ENCODE peak calls at places on chromosomes 13 and 19, in nine cellular contexts. One of them, this sample, is unnamed.
A peak's percentile ranks its signal among the peaks of the same experiment; 100 is the strongest.

GRCh38 chr19:32404213-32404938 is 1.2 kb upstream of the DPY19L3 start:
- DNase-seq in uterus: no peak
- DNase-seq in gastrocnemius medialis: no peak
- DNase-seq in esophagus squamous epithelium: no peak
- DNase-seq in ovary: peak; percentile 37
- DNase-seq in Peyer's patch: no peak
- DNase-seq in stomach: no peak
- DNase-seq in lower leg skin: no peak
- DNase-seq in IMR-90: no peak
- DNase-seq in this sample: no peak

GRCh38 chr13:28528848-28529247 is 33.9 kb upstream of the FLT1 start:
- DNase-seq in IMR-90: no peak
- DNase-seq in gastrocnemius medialis: no peak
- DNase-seq in lower leg skin: no peak
- DNase-seq in Peyer's patch: peak; percentile 67
- DNase-seq in uterus: no peak
- DNase-seq in ovary: no peak
- DNase-seq in esophagus squamous epithelium: no peak
- DNase-seq in stomach: no peak
- DNase-seq in this sample: no peak

GRCh38 chr19:40150170-40150569 is 41.1 kb upstream of the MAP3K10 start:
- DNase-seq in gastrocnemius medialis: no peak
- DNase-seq in uterus: no peak
- DNase-seq in Peyer's patch: no peak
- DNase-seq in esophagus squamous epithelium: no peak
- DNase-seq in stomach: no peak
- DNase-seq in lower leg skin: peak; percentile 29
- DNase-seq in ovary: no peak
- DNase-seq in IMR-90: peak; percentile 15
- DNase-seq in this sample: no peak

GRCh38 chr19:37551123-37551993 is 43.2 kb downstream of the ZNF571 start:
- DNase-seq in esophagus squamous epithelium: no peak
- DNase-seq in gastrocnemius medialis: no peak
- DNase-seq in stomach: no peak
- DNase-seq in uterus: no peak
- DNase-seq in ovary: no peak
- DNase-seq in lower leg skin: no peak
- DNase-seq in IMR-90: peak; percentile 44
- DNase-seq in Peyer's patch: peak; percentile 55
- DNase-seq in this sample: no peak

GRCh38 chr19:5035105-5035761 is 66.3 kb downstream of the KDM4B start:
- DNase-seq in stomach: no peak
- DNase-seq in Peyer's patch: no peak
- DNase-seq in gastrocnemius medialis: no peak
- DNase-seq in lower leg skin: no peak
- DNase-seq in ovary: peak; percentile 62
- DNase-seq in IMR-90: no peak
- DNase-seq in esophagus squamous epithelium: no peak
- DNase-seq in uterus: no peak
- DNase-seq in this sample: no peak

GRCh38 chr13:51734786-51735185 is 69.2 kb downstream of the DHRS12 start:
- DNase-seq in esophagus squamous epithelium: no peak
- DNase-seq in stomach: no peak
- DNase-seq in lower leg skin: no peak
- DNase-seq in uterus: no peak
- DNase-seq in Peyer's patch: no peak
- DNase-seq in IMR-90: peak; percentile 50
- DNase-seq in gastrocnemius medialis: no peak
- DNase-seq in ovary: no peak
- DNase-seq in this sample: no peak

GRCh38 chr13:96020155-96020575 is 33.0 kb downstream of the UGGT2 start:
- DNase-seq in gastrocnemius medialis: no peak
- DNase-seq in Peyer's patch: peak; percentile 57
- DNase-seq in esophagus squamous epithelium: no peak
- DNase-seq in IMR-90: peak; percentile 67
- DNase-seq in lower leg skin: peak; percentile 20
- DNase-seq in ovary: no peak
- DNase-seq in stomach: peak; percentile 49
- DNase-seq in uterus: no peak
- DNase-seq in this sample: no peak

GRCh38 chr19:4656102-4656501 is 14.0 kb downstream of the MYDGF start:
- DNase-seq in lower leg skin: no peak
- DNase-seq in stomach: no peak
- DNase-seq in ovary: no peak
- DNase-seq in Peyer's patch: no peak
- DNase-seq in esophagus squamous epithelium: no peak
- DNase-seq in gastrocnemius medialis: no peak
- DNase-seq in uterus: no peak
- DNase-seq in IMR-90: no peak
- DNase-seq in this sample: no peak

GRCh38 chr19:17304386-17305047 is 1.2 kb upstream of the MRPL34 start:
- DNase-seq in IMR-90: no peak
- DNase-seq in ovary: peak; percentile 56
- DNase-seq in lower leg skin: no peak
- DNase-seq in uterus: no peak
- DNase-seq in esophagus squamous epithelium: no peak
- DNase-seq in stomach: no peak
- DNase-seq in gastrocnemius medialis: no peak
- DNase-seq in Peyer's patch: no peak
- DNase-seq in this sample: peak; percentile 61

GRCh38 chr19:54674021-54674617 is 11.3 kb downstream of the LILRB4 start:
- DNase-seq in esophagus squamous epithelium: no peak
- DNase-seq in Peyer's patch: no peak
- DNase-seq in IMR-90: no peak
- DNase-seq in gastrocnemius medialis: no peak
- DNase-seq in stomach: no peak
- DNase-seq in lower leg skin: no peak
- DNase-seq in uterus: no peak
- DNase-seq in ovary: no peak
- DNase-seq in this sample: no peak

GRCh38 chr19:1027020-1027952 is 878 bp downstream of the CNN2 start:
- DNase-seq in ovary: no peak
- DNase-seq in stomach: no peak
- DNase-seq in gastrocnemius medialis: no peak
- DNase-seq in IMR-90: no peak
- DNase-seq in Peyer's patch: no peak
- DNase-seq in lower leg skin: no peak
- DNase-seq in esophagus squamous epithelium: no peak
- DNase-seq in uterus: no peak
- DNase-seq in this sample: no peak

GRCh38 chr19:54470991-54471782 is 1.9 kb downstream of the CDC42EP5 start:
- DNase-seq in gastrocnemius medialis: no peak
- DNase-seq in ovary: peak; percentile 41
- DNase-seq in uterus: no peak
- DNase-seq in lower leg skin: no peak
- DNase-seq in stomach: peak; percentile 62
- DNase-seq in Peyer's patch: no peak
- DNase-seq in IMR-90: no peak
- DNase-seq in esophagus squamous epithelium: no peak
- DNase-seq in this sample: no peak

GRCh38 chr19:55667006-55667381 is 8.0 kb upstream of the EPN1 start:
- DNase-seq in lower leg skin: no peak
- DNase-seq in stomach: no peak
- DNase-seq in gastrocnemius medialis: no peak
- DNase-seq in uterus: no peak
- DNase-seq in ovary: no peak
- DNase-seq in Peyer's patch: no peak
- DNase-seq in esophagus squamous epithelium: no peak
- DNase-seq in IMR-90: no peak
- DNase-seq in this sample: no peak

GRCh38 chr13:58884353-58884752 is 1252.8 kb downstream of the PCDH17 start:
- DNase-seq in uterus: no peak
- DNase-seq in IMR-90: no peak
- DNase-seq in stomach: no peak
- DNase-seq in Peyer's patch: no peak
- DNase-seq in lower leg skin: no peak
- DNase-seq in gastrocnemius medialis: no peak
- DNase-seq in ovary: no peak
- DNase-seq in esophagus squamous epithelium: no peak
- DNase-seq in this sample: no peak

GRCh38 chr19:43784251-43784980 is 3.6 kb upstream of the KCNN4 start:
- DNase-seq in Peyer's patch: peak; percentile 82
- DNase-seq in stomach: peak; percentile 62
- DNase-seq in uterus: no peak
- DNase-seq in gastrocnemius medialis: no peak
- DNase-seq in IMR-90: peak; percentile 85
- DNase-seq in lower leg skin: no peak
- DNase-seq in ovary: no peak
- DNase-seq in esophagus squamous epithelium: no peak
- DNase-seq in this sample: no peak

GRCh38 chr13:40059540-40060232 is 404.2 kb downstream of the COG6 start:
- DNase-seq in IMR-90: no peak
- DNase-seq in gastrocnemius medialis: no peak
- DNase-seq in Peyer's patch: no peak
- DNase-seq in ovary: no peak
- DNase-seq in uterus: no peak
- DNase-seq in esophagus squamous epithelium: no peak
- DNase-seq in stomach: no peak
- DNase-seq in lower leg skin: no peak
- DNase-seq in this sample: no peak

GRCh38 chr13:48818495-48818961 is 157.2 kb upstream of the FNDC3A start:
- DNase-seq in gastrocnemius medialis: no peak
- DNase-seq in Peyer's patch: no peak
- DNase-seq in ovary: no peak
- DNase-seq in lower leg skin: peak; percentile 40
- DNase-seq in uterus: no peak
- DNase-seq in stomach: no peak
- DNase-seq in esophagus squamous epithelium: no peak
- DNase-seq in IMR-90: peak; percentile 98
- DNase-seq in this sample: no peak

DNA sequence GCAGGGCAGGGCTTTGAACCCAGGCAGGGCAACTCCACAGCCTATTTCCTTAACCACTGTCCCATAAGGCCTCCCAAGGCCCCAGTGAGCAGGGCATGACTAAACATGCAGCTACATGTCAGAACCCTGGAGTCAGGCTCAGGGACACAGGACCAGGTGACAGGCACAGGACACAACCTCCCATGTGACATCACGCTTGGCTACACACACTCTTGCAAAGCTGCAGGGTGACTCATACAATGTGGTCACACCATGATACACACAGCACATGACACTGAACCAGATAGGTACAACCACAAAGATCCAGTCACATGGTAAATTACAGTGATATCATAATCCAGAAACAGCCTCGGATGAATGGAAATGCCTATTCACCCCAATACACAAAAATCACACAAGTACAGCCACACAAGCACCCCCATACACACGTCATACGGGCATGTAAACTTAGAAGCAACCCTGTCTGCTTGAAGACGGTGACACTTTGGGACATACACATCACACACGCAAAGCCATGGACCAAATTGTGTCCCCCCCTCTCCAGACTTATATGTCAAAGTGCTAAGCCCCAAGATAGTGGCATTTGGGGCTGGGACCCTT is 14.5 kb downstream of the KLK4 start:
- DNase-seq in IMR-90: peak; percentile 65
- DNase-seq in esophagus squamous epithelium: no peak
- DNase-seq in uterus: no peak
- DNase-seq in Peyer's patch: peak; percentile 86
- DNase-seq in gastrocnemius medialis: no peak
- DNase-seq in ovary: no peak
- DNase-seq in stomach: no peak
- DNase-seq in lower leg skin: peak; percentile 63
- DNase-seq in this sample: peak; percentile 32
- TF ChIP-seq POLR2A in IMR-90: no peak
- TF ChIP-seq POLR2A in esophagus squamous epithelium: no peak
- TF ChIP-seq POLR2A in uterus: no peak
- TF ChIP-seq POLR2A in Peyer's patch: no peak
- TF ChIP-seq POLR2A in gastrocnemius medialis: no peak
- TF ChIP-seq POLR2A in ovary: no peak
- TF ChIP-seq POLR2A in stomach: no peak
- TF ChIP-seq POLR2A in lower leg skin: no peak
- TF ChIP-seq POLR2A in this sample: no peak

DNA sequence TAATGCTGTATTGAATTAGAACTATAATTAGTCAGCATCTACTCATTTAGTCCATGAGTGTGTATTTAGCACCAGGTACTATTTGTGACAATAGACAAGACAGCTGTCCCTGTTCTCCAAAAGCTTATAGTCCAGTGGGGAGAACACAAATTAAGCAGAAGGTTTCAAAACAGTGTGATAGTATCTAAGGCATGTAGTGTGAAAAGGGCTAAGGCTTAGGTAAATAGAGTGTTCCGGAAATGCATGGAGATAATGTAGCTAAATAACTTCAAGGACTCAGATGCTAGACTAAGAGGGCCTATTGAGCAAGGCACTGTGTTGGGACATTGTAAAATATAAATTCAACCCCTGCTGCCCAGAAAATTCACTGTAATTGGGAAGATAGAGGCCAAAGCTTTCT is 144.1 kb upstream of the MIR17HG start:
- DNase-seq in gastrocnemius medialis: no peak
- DNase-seq in uterus: no peak
- DNase-seq in Peyer's patch: no peak
- DNase-seq in stomach: no peak
- DNase-seq in IMR-90: no peak
- DNase-seq in esophagus squamous epithelium: no peak
- DNase-seq in ovary: no peak
- DNase-seq in lower leg skin: no peak
- DNase-seq in this sample: no peak
- H3K4me3 ChIP-seq in gastrocnemius medialis: no peak overlapping the region
- H3K4me3 ChIP-seq in uterus: no peak overlapping the region
- H3K4me3 ChIP-seq in Peyer's patch: no peak overlapping the region
- H3K4me3 ChIP-seq in stomach: no peak overlapping the region
- H3K4me3 ChIP-seq in IMR-90: no peak overlapping the region
- H3K4me3 ChIP-seq in esophagus squamous epithelium: no peak overlapping the region
- H3K4me3 ChIP-seq in ovary: no peak overlapping the region
- H3K4me3 ChIP-seq in lower leg skin: no peak overlapping the region
- H3K4me3 ChIP-seq in this sample: no peak overlapping the region

GRCh38 chr19:49492573-49493411 is 3.4 kb upstream of the RPS11 start:
- DNase-seq in lower leg skin: no peak
- DNase-seq in uterus: no peak
- DNase-seq in stomach: no peak
- DNase-seq in Peyer's patch: no peak
- DNase-seq in esophagus squamous epithelium: no peak
- DNase-seq in gastrocnemius medialis: no peak
- DNase-seq in ovary: no peak
- DNase-seq in IMR-90: peak; percentile 27
- DNase-seq in this sample: no peak
- TF ChIP-seq POLR2A in lower leg skin: no peak
- TF ChIP-seq POLR2A in uterus: no peak
- TF ChIP-seq POLR2A in stomach: no peak
- TF ChIP-seq POLR2A in Peyer's patch: no peak
- TF ChIP-seq POLR2A in esophagus squamous epithelium: no peak
- TF ChIP-seq POLR2A in gastrocnemius medialis: no peak
- TF ChIP-seq POLR2A in ovary: no peak
- TF ChIP-seq POLR2A in IMR-90: peak; percentile 77
- TF ChIP-seq POLR2A in this sample: no peak

DNA sequence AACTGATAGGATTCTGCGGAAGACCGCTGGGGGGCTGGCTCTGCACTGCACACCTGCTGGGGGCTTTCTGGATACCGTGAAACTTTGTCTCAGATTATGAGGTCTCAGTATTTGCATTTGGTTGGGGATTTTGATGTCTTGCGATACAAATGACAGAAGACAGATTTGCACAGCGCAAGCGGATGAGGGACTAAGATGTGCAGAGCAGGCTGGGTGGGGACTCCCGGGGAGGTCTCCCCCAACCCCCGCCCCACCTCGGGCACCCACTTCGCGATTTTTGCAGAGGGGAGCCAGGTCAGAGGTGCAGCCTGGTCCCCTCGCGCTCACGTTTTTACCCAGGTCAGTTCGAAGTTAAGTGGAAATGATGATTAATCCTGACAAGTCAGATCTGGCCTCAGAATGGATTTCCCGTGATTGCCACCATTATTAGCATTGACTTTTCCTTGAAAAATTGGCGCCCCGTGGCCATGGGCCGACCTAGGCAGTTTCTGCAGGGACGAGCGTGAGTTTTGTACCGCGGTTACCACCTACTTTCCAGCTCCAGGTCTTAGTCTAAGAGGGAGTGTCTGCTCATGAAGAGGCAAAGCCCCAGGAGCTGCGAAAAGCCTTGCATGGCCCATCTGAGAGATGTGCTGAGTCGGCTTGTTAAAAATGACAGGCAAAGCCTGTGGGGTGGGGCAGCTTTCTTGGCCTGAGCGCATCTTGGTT is 1.3 kb upstream of the GJB2 start:
- DNase-seq in gastrocnemius medialis: no peak
- DNase-seq in esophagus squamous epithelium: no peak
- DNase-seq in Peyer's patch: no peak
- DNase-seq in uterus: no peak
- DNase-seq in IMR-90: no peak
- DNase-seq in lower leg skin: no peak
- DNase-seq in stomach: no peak
- DNase-seq in ovary: no peak
- DNase-seq in this sample: no peak
- H3K4me3 ChIP-seq in gastrocnemius medialis: peak overlapping the region; percentile 62
- H3K4me3 ChIP-seq in esophagus squamous epithelium: peak overlapping the region; percentile 79
- H3K4me3 ChIP-seq in Peyer's patch: no peak overlapping the region
- H3K4me3 ChIP-seq in uterus: no peak overlapping the region
- H3K4me3 ChIP-seq in IMR-90: no peak overlapping the region
- H3K4me3 ChIP-seq in lower leg skin: no peak overlapping the region
- H3K4me3 ChIP-seq in stomach: no peak overlapping the region
- H3K4me3 ChIP-seq in ovary: no peak overlapping the region
- H3K4me3 ChIP-seq in this sample: no peak overlapping the region

This sample was measured in breast epithelium.